ENCODE peak calls at places on chromosome 21, in four cellular contexts. Q is activated CD8-positive, alpha-beta memory T cell treated with anti-CD3 and anti-CD28 coated beads for 48 hours; K is activated B cell treated with CpG ODN at 0.5 μM for 24 hours; H is activated CD4-positive, alpha-beta T cell treated with anti-CD3 and anti-CD28 coated beads, Interleukin-2, amount 50 U/mL, for 1 hour. S is an unnamed sample.

GRCh38 chr21:44684077-44684476 is 2.1 kb upstream of the KRTAP12-1 start:
- DNase-seq in Q (no peak), K (no peak), H (no peak), S (no peak)

GRCh38 chr21:38323721-38324591 is 67.2 kb downstream of the KCNJ15 start:
- DNase-seq in Q (no peak), K (no peak), H (no peak), S (no peak)

GRCh38 chr21:45994738-45995685 is 13.4 kb downstream of the COL6A1 start:
- DNase-seq in Q (no peak), K (no peak), H (no peak), S (peak; percentile 19)

GRCh38 chr21:43880111-43880985 is 15.3 kb downstream of the AGPAT3 start:
- DNase-seq in Q (no peak), K (no peak), H (no peak), S (peak; percentile 66)

GRCh38 chr21:43333301-43334062 is 93.4 kb downstream of the SIK1 start:
- DNase-seq in Q (no peak), K (no peak), H (no peak), S (no peak)

GRCh38 chr21:29372063-29372802 is 73.5 kb downstream of the BACH1 start:
- DNase-seq in Q (no peak), K (no peak), H (peak; percentile 30), S (no peak)

GRCh38 chr21:21897275-21897883 is 899.2 kb downstream of the NCAM2 start:
- DNase-seq in Q (no peak), K (no peak), H (no peak), S (no peak)

GRCh38 chr21:32576011-32576410 is 9.3 kb downstream of the TCP10L start:
- DNase-seq in Q (no peak), K (no peak), H (no peak), S (no peak)

S was measured in Peyer's patch.